ENCODE peak calls at places on chromosome 10, in nine cellular contexts. One of them, this sample, is unnamed.

GRCh38 chr10:79381804-79382221 is 34.5 kb downstream of the PPIF start:
- DNase-seq in NCI-H1092 treated with DMSO at 0.1 percent for 48 hours: no peak
- DNase-seq in activated naive CD8-positive, alpha-beta T cell treated with anti-CD3 and anti-CD28 coated beads, Interleukin-2, amount 50 U/mL, for 24 hours: no peak
- DNase-seq in activated gamma-delta T cell: no peak
- DNase-seq in PC-3: no peak
- DNase-seq in fibroblast of pulmonary artery: peak
- DNase-seq in lower leg skin: no peak
- DNase-seq in H54: peak
- DNase-seq in neural crest cell: no peak
- DNase-seq in this sample: no peak

GRCh38 chr10:78777466-78778256 is 291.1 kb upstream of the ZMIZ1 start:
- DNase-seq in NCI-H1092 treated with DMSO at 0.1 percent for 48 hours: no peak
- DNase-seq in activated naive CD8-positive, alpha-beta T cell treated with anti-CD3 and anti-CD28 coated beads, Interleukin-2, amount 50 U/mL, for 24 hours: no peak
- DNase-seq in activated gamma-delta T cell: no peak
- DNase-seq in PC-3: peak
- DNase-seq in fibroblast of pulmonary artery: no peak
- DNase-seq in lower leg skin: peak
- DNase-seq in H54: peak
- DNase-seq in neural crest cell: no peak
- DNase-seq in this sample: no peak

GRCh38 chr10:44439845-44440244 is 54.9 kb upstream of the CXCL12 start:
- DNase-seq in NCI-H1092 treated with DMSO at 0.1 percent for 48 hours: no peak
- DNase-seq in activated naive CD8-positive, alpha-beta T cell treated with anti-CD3 and anti-CD28 coated beads, Interleukin-2, amount 50 U/mL, for 24 hours: no peak
- DNase-seq in activated gamma-delta T cell: no peak
- DNase-seq in PC-3: no peak
- DNase-seq in fibroblast of pulmonary artery: no peak
- DNase-seq in lower leg skin: no peak
- DNase-seq in H54: no peak
- DNase-seq in neural crest cell: no peak
- DNase-seq in this sample: no peak

GRCh38 chr10:69907517-69907916 is 105.8 kb downstream of the COL13A1 start:
- DNase-seq in NCI-H1092 treated with DMSO at 0.1 percent for 48 hours: no peak
- DNase-seq in activated naive CD8-positive, alpha-beta T cell treated with anti-CD3 and anti-CD28 coated beads, Interleukin-2, amount 50 U/mL, for 24 hours: no peak
- DNase-seq in activated gamma-delta T cell: no peak
- DNase-seq in PC-3: no peak
- DNase-seq in fibroblast of pulmonary artery: no peak
- DNase-seq in lower leg skin: no peak
- DNase-seq in H54: no peak
- DNase-seq in neural crest cell: no peak
- DNase-seq in this sample: no peak

GRCh38 chr10:110636932-110637557 is 7.1 kb upstream of the RBM20 start:
- DNase-seq in NCI-H1092 treated with DMSO at 0.1 percent for 48 hours: no peak
- DNase-seq in activated naive CD8-positive, alpha-beta T cell treated with anti-CD3 and anti-CD28 coated beads, Interleukin-2, amount 50 U/mL, for 24 hours: no peak
- DNase-seq in activated gamma-delta T cell: no peak
- DNase-seq in PC-3: no peak
- DNase-seq in fibroblast of pulmonary artery: no peak
- DNase-seq in lower leg skin: no peak
- DNase-seq in H54: peak
- DNase-seq in neural crest cell: no peak
- DNase-seq in this sample: no peak

GRCh38 chr10:80276335-80276734 is 13.1 kb downstream of the MAT1A start:
- DNase-seq in NCI-H1092 treated with DMSO at 0.1 percent for 48 hours: no peak
- DNase-seq in activated naive CD8-positive, alpha-beta T cell treated with anti-CD3 and anti-CD28 coated beads, Interleukin-2, amount 50 U/mL, for 24 hours: no peak
- DNase-seq in activated gamma-delta T cell: no peak
- DNase-seq in PC-3: no peak
- DNase-seq in fibroblast of pulmonary artery: no peak
- DNase-seq in lower leg skin: peak
- DNase-seq in H54: no peak
- DNase-seq in neural crest cell: no peak
- DNase-seq in this sample: no peak

GRCh38 chr10:113735913-113736312 is 15.6 kb upstream of the PLEKHS1 start:
- DNase-seq in NCI-H1092 treated with DMSO at 0.1 percent for 48 hours: peak
- DNase-seq in activated naive CD8-positive, alpha-beta T cell treated with anti-CD3 and anti-CD28 coated beads, Interleukin-2, amount 50 U/mL, for 24 hours: no peak
- DNase-seq in activated gamma-delta T cell: no peak
- DNase-seq in PC-3: no peak
- DNase-seq in fibroblast of pulmonary artery: peak
- DNase-seq in lower leg skin: no peak
- DNase-seq in H54: no peak
- DNase-seq in neural crest cell: no peak
- DNase-seq in this sample: no peak

GRCh38 chr10:61845196-61845949 is 56.1 kb upstream of the ARID5B start:
- DNase-seq in NCI-H1092 treated with DMSO at 0.1 percent for 48 hours: no peak
- DNase-seq in activated naive CD8-positive, alpha-beta T cell treated with anti-CD3 and anti-CD28 coated beads, Interleukin-2, amount 50 U/mL, for 24 hours: no peak
- DNase-seq in activated gamma-delta T cell: no peak
- DNase-seq in PC-3: peak
- DNase-seq in fibroblast of pulmonary artery: no peak
- DNase-seq in lower leg skin: no peak
- DNase-seq in H54: no peak
- DNase-seq in neural crest cell: no peak
- DNase-seq in this sample: no peak

GRCh38 chr10:86857097-86857825 is 100.2 kb downstream of the MMRN2 start:
- DNase-seq in NCI-H1092 treated with DMSO at 0.1 percent for 48 hours: no peak
- DNase-seq in activated naive CD8-positive, alpha-beta T cell treated with anti-CD3 and anti-CD28 coated beads, Interleukin-2, amount 50 U/mL, for 24 hours: no peak
- DNase-seq in activated gamma-delta T cell: no peak
- DNase-seq in PC-3: peak
- DNase-seq in fibroblast of pulmonary artery: peak
- DNase-seq in lower leg skin: no peak
- DNase-seq in H54: no peak
- DNase-seq in neural crest cell: no peak
- DNase-seq in this sample: peak

GRCh38 chr10:61621538-61622150 is 41.1 kb upstream of the CABCOCO1 start:
- DNase-seq in NCI-H1092 treated with DMSO at 0.1 percent for 48 hours: peak
- DNase-seq in activated naive CD8-positive, alpha-beta T cell treated with anti-CD3 and anti-CD28 coated beads, Interleukin-2, amount 50 U/mL, for 24 hours: no peak
- DNase-seq in activated gamma-delta T cell: no peak
- DNase-seq in PC-3: peak
- DNase-seq in fibroblast of pulmonary artery: peak
- DNase-seq in lower leg skin: no peak
- DNase-seq in H54: no peak
- DNase-seq in neural crest cell: peak
- DNase-seq in this sample: no peak

GRCh38 chr10:78541528-78542470 is 508.1 kb downstream of the RPS24 start:
- DNase-seq in NCI-H1092 treated with DMSO at 0.1 percent for 48 hours: no peak
- DNase-seq in activated naive CD8-positive, alpha-beta T cell treated with anti-CD3 and anti-CD28 coated beads, Interleukin-2, amount 50 U/mL, for 24 hours: no peak
- DNase-seq in activated gamma-delta T cell: no peak
- DNase-seq in PC-3: no peak
- DNase-seq in fibroblast of pulmonary artery: no peak
- DNase-seq in lower leg skin: no peak
- DNase-seq in H54: no peak
- DNase-seq in neural crest cell: no peak
- DNase-seq in this sample: no peak

GRCh38 chr10:73965890-73966768 is 31.8 kb upstream of the VCL start:
- DNase-seq in NCI-H1092 treated with DMSO at 0.1 percent for 48 hours: no peak
- DNase-seq in activated naive CD8-positive, alpha-beta T cell treated with anti-CD3 and anti-CD28 coated beads, Interleukin-2, amount 50 U/mL, for 24 hours: no peak
- DNase-seq in activated gamma-delta T cell: no peak
- DNase-seq in PC-3: peak
- DNase-seq in fibroblast of pulmonary artery: peak
- DNase-seq in lower leg skin: peak
- DNase-seq in H54: peak
- DNase-seq in neural crest cell: peak
- DNase-seq in this sample: peak

GRCh38 chr10:75110006-75110632 is 1.3 kb upstream of the SAMD8 start:
- DNase-seq in NCI-H1092 treated with DMSO at 0.1 percent for 48 hours: no peak
- DNase-seq in activated naive CD8-positive, alpha-beta T cell treated with anti-CD3 and anti-CD28 coated beads, Interleukin-2, amount 50 U/mL, for 24 hours: no peak
- DNase-seq in activated gamma-delta T cell: no peak
- DNase-seq in PC-3: no peak
- DNase-seq in fibroblast of pulmonary artery: no peak
- DNase-seq in lower leg skin: no peak
- DNase-seq in H54: no peak
- DNase-seq in neural crest cell: no peak
- DNase-seq in this sample: no peak

This sample was measured in NT2/D1.